ENCODE peak calls at places on chromosomes 1 and 21, in seven cellular contexts. One of them, this sample, is unnamed.

GRCh38 chr1:26999440-26999987 is 6.0 kb downstream of the TRNP1 start:
- DNase-seq in neuronal stem cell: peak; percentile 59
- DNase-seq in IMR-90: peak; percentile 98
- DNase-seq in H9: peak; percentile 96
- DNase-seq in mesenchymal stem cell: peak; percentile 97
- DNase-seq in trophoblast cell: peak; percentile 85
- DNase-seq in H1: peak; percentile 79
- DNase-seq in this sample: peak; percentile 99

GRCh38 chr1:99602404-99602969 is 43.4 kb upstream of the PALMD start:
- DNase-seq in neuronal stem cell: no peak
- DNase-seq in IMR-90: no peak
- DNase-seq in H9: no peak
- DNase-seq in mesenchymal stem cell: no peak
- DNase-seq in trophoblast cell: no peak
- DNase-seq in H1: no peak
- DNase-seq in this sample: no peak

GRCh38 chr1:203133969-203134725 is 6.6 kb downstream of the ADORA1 start:
- DNase-seq in neuronal stem cell: no peak
- DNase-seq in IMR-90: peak; percentile 49
- DNase-seq in H9: no peak
- DNase-seq in mesenchymal stem cell: peak; percentile 61
- DNase-seq in trophoblast cell: no peak
- DNase-seq in H1: peak; percentile 45
- DNase-seq in this sample: peak; percentile 83

GRCh38 chr1:115198938-115199337 is 109.6 kb upstream of the TSPAN2 start:
- DNase-seq in neuronal stem cell: no peak
- DNase-seq in IMR-90: peak; percentile 63
- DNase-seq in H9: no peak
- DNase-seq in mesenchymal stem cell: no peak
- DNase-seq in trophoblast cell: no peak
- DNase-seq in H1: no peak
- DNase-seq in this sample: no peak

GRCh38 chr21:45542667-45543370 is 579 bp upstream of the SLC19A1 start:
- DNase-seq in neuronal stem cell: no peak
- DNase-seq in IMR-90: no peak
- DNase-seq in H9: peak; percentile 43
- DNase-seq in mesenchymal stem cell: no peak
- DNase-seq in trophoblast cell: no peak
- DNase-seq in H1: peak; percentile 69
- DNase-seq in this sample: no peak

GRCh38 chr1:226034482-226034881 is 28.0 kb upstream of the H3-3A start:
- DNase-seq in neuronal stem cell: no peak
- DNase-seq in IMR-90: peak; percentile 96
- DNase-seq in H9: no peak
- DNase-seq in mesenchymal stem cell: no peak
- DNase-seq in trophoblast cell: peak; percentile 47
- DNase-seq in H1: no peak
- DNase-seq in this sample: no peak

GRCh38 chr1:46221749-46222148 is 18.6 kb downstream of the LURAP1 start:
- DNase-seq in neuronal stem cell: peak; percentile 63
- DNase-seq in IMR-90: no peak
- DNase-seq in H9: peak; percentile 60
- DNase-seq in mesenchymal stem cell: no peak
- DNase-seq in trophoblast cell: no peak
- DNase-seq in H1: peak; percentile 59
- DNase-seq in this sample: peak; percentile 86

GRCh38 chr1:150146853-150147542 is 2.7 kb upstream of the PLEKHO1 start:
- DNase-seq in neuronal stem cell: no peak
- DNase-seq in IMR-90: no peak
- DNase-seq in H9: peak; percentile 8
- DNase-seq in mesenchymal stem cell: no peak
- DNase-seq in trophoblast cell: no peak
- DNase-seq in H1: peak; percentile 34
- DNase-seq in this sample: no peak

GRCh38 chr1:67735220-67735619 is 50.2 kb downstream of the GADD45A start:
- DNase-seq in neuronal stem cell: no peak
- DNase-seq in IMR-90: no peak
- DNase-seq in H9: no peak
- DNase-seq in mesenchymal stem cell: no peak
- DNase-seq in trophoblast cell: no peak
- DNase-seq in H1: no peak
- DNase-seq in this sample: no peak

GRCh38 chr1:25568834-25569598 is 25.6 kb downstream of the LDLRAP1 start:
- DNase-seq in neuronal stem cell: no peak
- DNase-seq in IMR-90: peak; percentile 88
- DNase-seq in H9: no peak
- DNase-seq in mesenchymal stem cell: peak; percentile 93
- DNase-seq in trophoblast cell: no peak
- DNase-seq in H1: no peak
- DNase-seq in this sample: peak; percentile 89

GRCh38 chr1:40078512-40079333 is 18.3 kb downstream of the PPT1 start:
- DNase-seq in neuronal stem cell: peak; percentile 58
- DNase-seq in IMR-90: peak; percentile 46
- DNase-seq in H9: peak; percentile 70
- DNase-seq in mesenchymal stem cell: peak; percentile 73
- DNase-seq in trophoblast cell: peak; percentile 53
- DNase-seq in H1: peak; percentile 79
- DNase-seq in this sample: peak; percentile 87

GRCh38 chr1:180288232-180288818 is 58.3 kb downstream of the LHX4 start:
- DNase-seq in neuronal stem cell: no peak
- DNase-seq in IMR-90: no peak
- DNase-seq in H9: no peak
- DNase-seq in mesenchymal stem cell: no peak
- DNase-seq in trophoblast cell: no peak
- DNase-seq in H1: no peak
- DNase-seq in this sample: no peak

GRCh38 chr1:81803423-81804103 is 2.8 kb downstream of the ADGRL2 start:
- DNase-seq in neuronal stem cell: peak; percentile 77
- DNase-seq in IMR-90: peak; percentile 2
- DNase-seq in H9: peak; percentile 40
- DNase-seq in mesenchymal stem cell: peak; percentile 66
- DNase-seq in trophoblast cell: no peak
- DNase-seq in H1: no peak
- DNase-seq in this sample: peak; percentile 88

GRCh38 chr1:201050515-201051277 is 27.2 kb upstream of the KIF21B start:
- DNase-seq in neuronal stem cell: no peak
- DNase-seq in IMR-90: peak; percentile 43
- DNase-seq in H9: no peak
- DNase-seq in mesenchymal stem cell: no peak
- DNase-seq in trophoblast cell: no peak
- DNase-seq in H1: no peak
- DNase-seq in this sample: no peak

GRCh38 chr21:38477241-38477640 is 21.0 kb downstream of the ERG start:
- DNase-seq in neuronal stem cell: no peak
- DNase-seq in IMR-90: no peak
- DNase-seq in H9: no peak
- DNase-seq in mesenchymal stem cell: peak; percentile 26
- DNase-seq in trophoblast cell: no peak
- DNase-seq in H1: no peak
- DNase-seq in this sample: no peak

GRCh38 chr1:232705815-232706575 is 76.1 kb upstream of the SIPA1L2 start:
- DNase-seq in neuronal stem cell: no peak
- DNase-seq in IMR-90: no peak
- DNase-seq in H9: no peak
- DNase-seq in mesenchymal stem cell: peak; percentile 18
- DNase-seq in trophoblast cell: no peak
- DNase-seq in H1: no peak
- DNase-seq in this sample: no peak

GRCh38 chr1:34162852-34163766 is 1.9 kb downstream of the CSMD2 start:
- DNase-seq in neuronal stem cell: peak; percentile 76
- DNase-seq in IMR-90: peak; percentile 74
- DNase-seq in H9: peak; percentile 90
- DNase-seq in mesenchymal stem cell: peak; percentile 18
- DNase-seq in trophoblast cell: peak; percentile 87
- DNase-seq in H1: peak; percentile 87
- DNase-seq in this sample: peak; percentile 97

GRCh38 chr21:46159390-46159789 is 4.0 kb upstream of the FTCD start:
- DNase-seq in neuronal stem cell: no peak
- DNase-seq in IMR-90: no peak
- DNase-seq in H9: peak; percentile 13
- DNase-seq in mesenchymal stem cell: no peak
- DNase-seq in trophoblast cell: no peak
- DNase-seq in H1: peak; percentile 36
- DNase-seq in this sample: no peak

GRCh38 chr1:44553771-44554170 is 120.5 kb downstream of the TMEM53 start:
- DNase-seq in neuronal stem cell: no peak
- DNase-seq in IMR-90: peak; percentile 10
- DNase-seq in H9: no peak
- DNase-seq in mesenchymal stem cell: peak; percentile 6
- DNase-seq in trophoblast cell: peak; percentile 61
- DNase-seq in H1: no peak
- DNase-seq in this sample: peak; percentile 49

GRCh38 chr1:63463248-63463647 is 59.8 kb downstream of the ITGB3BP start:
- DNase-seq in neuronal stem cell: no peak
- DNase-seq in IMR-90: peak; percentile 37
- DNase-seq in H9: no peak
- DNase-seq in mesenchymal stem cell: no peak
- DNase-seq in trophoblast cell: no peak
- DNase-seq in H1: no peak
- DNase-seq in this sample: no peak

DNA sequence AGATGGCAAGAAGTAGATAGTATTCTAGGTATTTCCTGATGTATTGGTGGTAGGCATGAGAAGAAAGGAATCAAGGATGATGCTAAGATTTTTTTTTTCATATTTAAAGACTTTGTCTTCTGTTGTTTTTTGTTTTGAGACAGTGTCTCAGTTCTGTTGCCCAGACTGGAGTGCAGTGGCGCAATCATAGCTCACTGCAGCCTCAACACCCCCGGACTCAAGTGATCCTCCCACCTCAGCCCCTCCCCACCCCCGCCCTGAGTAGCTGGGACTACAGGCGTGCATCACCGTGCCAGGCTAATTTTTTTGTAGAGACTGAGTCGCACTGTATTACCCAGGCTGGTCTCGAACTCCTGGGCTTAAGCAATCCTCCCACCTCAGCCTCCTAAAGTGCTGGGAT is 2.8 kb upstream of the CAPZB start:
- DNase-seq in neuronal stem cell: no peak
- DNase-seq in IMR-90: no peak
- DNase-seq in H9: no peak
- DNase-seq in mesenchymal stem cell: no peak
- DNase-seq in trophoblast cell: no peak
- DNase-seq in H1: no peak
- DNase-seq in this sample: no peak
- H3K18ac ChIP-seq in neuronal stem cell: no peak overlapping the region
- H3K18ac ChIP-seq in IMR-90: no peak overlapping the region
- H3K18ac ChIP-seq in H9: no peak overlapping the region
- H3K18ac ChIP-seq in mesenchymal stem cell: no peak overlapping the region
- H3K18ac ChIP-seq in trophoblast cell: no peak overlapping the region
- H3K18ac ChIP-seq in H1: no peak overlapping the region
- H3K18ac ChIP-seq in this sample: no peak overlapping the region

GRCh38 chr1:42925132-42925769 is 33.4 kb downstream of the SLC2A1 start:
- DNase-seq in neuronal stem cell: no peak
- DNase-seq in IMR-90: no peak
- DNase-seq in H9: no peak
- DNase-seq in mesenchymal stem cell: no peak
- DNase-seq in trophoblast cell: no peak
- DNase-seq in H1: peak; percentile 48
- DNase-seq in this sample: no peak
- H3K27ac ChIP-seq in neuronal stem cell: peak overlapping the region; percentile 95
- H3K27ac ChIP-seq in IMR-90: peak overlapping the region; percentile 7
- H3K27ac ChIP-seq in H9: no peak overlapping the region
- H3K27ac ChIP-seq in mesenchymal stem cell: peak overlapping the region; percentile 65
- H3K27ac ChIP-seq in trophoblast cell: peak overlapping the region; percentile 66
- H3K27ac ChIP-seq in H1: no peak overlapping the region
- H3K27ac ChIP-seq in this sample: peak overlapping the region; percentile 48

DNA sequence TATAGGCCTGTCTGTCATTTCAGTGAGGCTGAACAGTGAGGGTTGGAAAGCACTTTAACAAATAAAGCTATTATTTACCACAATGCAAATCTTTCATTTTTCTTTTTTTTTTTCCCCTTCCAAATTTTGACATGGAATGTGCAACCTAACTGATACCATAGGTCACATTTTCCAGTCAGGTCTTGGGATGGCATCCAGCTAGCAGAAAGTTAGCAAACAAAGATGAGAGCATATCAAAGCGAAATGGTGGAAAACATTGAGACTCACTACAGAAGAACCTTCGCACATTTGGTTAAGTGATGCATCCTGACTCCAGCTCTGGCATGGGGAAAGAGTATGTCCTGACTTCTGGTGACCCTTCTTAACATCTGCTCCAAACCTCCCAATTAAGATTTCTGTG is 105.1 kb upstream of the L1TD1 start:
- DNase-seq in neuronal stem cell: no peak
- DNase-seq in IMR-90: no peak
- DNase-seq in H9: no peak
- DNase-seq in mesenchymal stem cell: no peak
- DNase-seq in trophoblast cell: no peak
- DNase-seq in H1: no peak
- DNase-seq in this sample: no peak
- H3K18ac ChIP-seq in neuronal stem cell: no peak overlapping the region
- H3K18ac ChIP-seq in IMR-90: no peak overlapping the region
- H3K18ac ChIP-seq in H9: no peak overlapping the region
- H3K18ac ChIP-seq in mesenchymal stem cell: no peak overlapping the region
- H3K18ac ChIP-seq in trophoblast cell: no peak overlapping the region
- H3K18ac ChIP-seq in H1: no peak overlapping the region
- H3K18ac ChIP-seq in this sample: no peak overlapping the region

GRCh38 chr1:4622821-4623220 is 31.6 kb upstream of the AJAP1 start:
- DNase-seq in neuronal stem cell: no peak
- DNase-seq in IMR-90: no peak
- DNase-seq in H9: no peak
- DNase-seq in mesenchymal stem cell: no peak
- DNase-seq in trophoblast cell: no peak
- DNase-seq in H1: no peak
- DNase-seq in this sample: no peak

GRCh38 chr1:4624801-4625200 is 29.6 kb upstream of the AJAP1 start:
- DNase-seq in neuronal stem cell: no peak
- DNase-seq in IMR-90: no peak
- DNase-seq in H9: no peak
- DNase-seq in mesenchymal stem cell: no peak
- DNase-seq in trophoblast cell: no peak
- DNase-seq in H1: no peak
- DNase-seq in this sample: no peak

GRCh38 chr1:4626061-4626460 is 28.3 kb upstream of the AJAP1 start:
- DNase-seq in neuronal stem cell: no peak
- DNase-seq in IMR-90: no peak
- DNase-seq in H9: no peak
- DNase-seq in mesenchymal stem cell: no peak
- DNase-seq in trophoblast cell: no peak
- DNase-seq in H1: no peak
- DNase-seq in this sample: no peak

GRCh38 chr1:4626560-4627319 is 27.7 kb upstream of the AJAP1 start:
- DNase-seq in neuronal stem cell: no peak
- DNase-seq in IMR-90: no peak
- DNase-seq in H9: no peak
- DNase-seq in mesenchymal stem cell: no peak
- DNase-seq in trophoblast cell: no peak
- DNase-seq in H1: no peak
- DNase-seq in this sample: no peak

DNA sequence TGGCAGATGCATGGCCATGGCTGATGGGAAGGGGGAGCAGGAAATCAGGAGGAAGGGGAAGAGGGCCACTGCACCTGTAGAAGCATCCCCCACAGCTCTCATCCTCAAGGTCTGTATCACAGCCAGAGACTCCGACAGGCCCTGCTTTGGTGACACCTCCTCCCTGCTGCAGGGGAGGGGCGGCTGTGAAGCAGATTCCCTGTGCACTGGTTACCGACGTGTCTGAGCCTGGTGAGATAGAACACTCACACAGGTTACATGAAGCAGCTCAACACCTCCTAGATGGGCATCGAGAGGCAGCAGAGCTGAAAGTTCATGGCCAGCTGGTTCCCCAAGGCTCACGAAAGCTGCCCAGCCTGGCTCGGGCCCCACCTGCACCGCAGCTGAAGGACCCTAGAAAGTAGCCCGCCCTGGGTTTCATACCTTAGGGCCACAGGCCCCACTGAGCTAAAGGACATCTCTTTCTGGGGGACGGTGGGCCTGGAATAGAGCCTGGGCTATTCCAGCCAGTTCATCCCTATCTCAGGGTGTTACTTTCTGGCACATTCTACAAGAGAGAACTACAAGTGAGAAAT is 30.2 kb upstream of the AJAP1 start:
- DNase-seq in neuronal stem cell: no peak
- DNase-seq in IMR-90: no peak
- DNase-seq in H9: no peak
- DNase-seq in mesenchymal stem cell: no peak
- DNase-seq in trophoblast cell: no peak
- DNase-seq in H1: no peak
- DNase-seq in this sample: no peak
- H3K27ac ChIP-seq in neuronal stem cell: no peak overlapping the region
- H3K27ac ChIP-seq in IMR-90: no peak overlapping the region
- H3K27ac ChIP-seq in H9: no peak overlapping the region
- H3K27ac ChIP-seq in mesenchymal stem cell: no peak overlapping the region
- H3K27ac ChIP-seq in trophoblast cell: no peak overlapping the region
- H3K27ac ChIP-seq in H1: no peak overlapping the region
- H3K27ac ChIP-seq in this sample: no peak overlapping the region

This sample was measured in mesendoderm.